ENCODE peak calls at places on chromosome X, in five cellular contexts. C, B, V, K and Z are unnamed samples.

GRCh38 chrX:71492086-71493065 is 40.5 kb upstream of the OGT start:
- DNase-seq in C (no peak), B (peak; percentile 61), V (no peak), K (peak; percentile 29), Z (no peak)

GRCh38 chrX:13074297-13075262 is 30.2 kb upstream of the FAM9C start:
- DNase-seq in C (no peak), B (no peak), V (no peak), K (no peak), Z (no peak)

GRCh38 chrX:122363112-122363511 is 821.0 kb upstream of the GRIA3 start:
- DNase-seq in C (no peak), B (no peak), V (no peak), K (no peak), Z (no peak)

GRCh38 chrX:7132335-7133035 is 15.0 kb upstream of the STS start:
- DNase-seq in C (peak; percentile 51), B (no peak), V (peak; percentile 100), K (peak; percentile 26), Z (no peak)

GRCh38 chrX:9207142-9207541 is 173.2 kb upstream of the FAM9B start:
- DNase-seq in C (no peak), B (no peak), V (no peak), K (no peak), Z (no peak)

GRCh38 chrX:129759576-129760061 is 20.1 kb upstream of the SASH3 start:
- DNase-seq in C (peak; percentile 75), B (peak; percentile 60), V (no peak), K (peak; percentile 57), Z (no peak)

GRCh38 chrX:47475476-47475875 is 7.5 kb downstream of the ZNF41 start:
- DNase-seq in C (no peak), B (no peak), V (no peak), K (no peak), Z (no peak)

GRCh38 chrX:3262906-3263305 is 83.5 kb downstream of the MXRA5 start:
- DNase-seq in C (no peak), B (no peak), V (no peak), K (no peak), Z (no peak)

GRCh38 chrX:23742174-23742692 is 843 bp downstream of the ACOT9 start:
- DNase-seq in C (peak; percentile 71), B (no peak), V (peak; percentile 79), K (no peak), Z (no peak)

DNA sequence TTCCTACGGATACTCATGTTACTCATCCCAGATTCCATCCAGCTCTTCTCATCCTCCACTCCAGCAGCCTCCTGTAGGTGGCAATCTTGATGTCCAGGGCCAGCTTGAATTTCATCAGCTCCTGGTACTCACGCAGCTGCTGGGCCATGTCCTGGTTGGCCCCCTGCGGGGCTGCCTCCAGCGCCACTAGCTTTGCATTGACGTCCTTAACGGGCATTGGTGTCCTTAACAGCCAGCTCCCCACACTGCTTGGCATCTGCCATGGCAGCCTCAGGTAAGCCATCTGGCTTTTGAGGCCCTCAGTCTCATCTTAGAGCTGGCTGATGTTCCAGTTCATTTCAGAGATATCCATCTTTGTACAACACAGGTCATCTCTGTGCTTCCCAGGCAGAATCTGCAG is 223.7 kb downstream of the FGF13 start:
- DNase-seq in C (no peak), B (no peak), V (no peak), K (no peak), Z (no peak)
- TF ChIP-seq CTCF in C (no peak), B (no peak), V (no peak), K (no peak), Z (no peak)

GRCh38 chrX:103830848-103831247 is 1.2 kb downstream of the RAB9B start:
- DNase-seq in C (no peak), B (no peak), V (no peak), K (no peak), Z (no peak)
- H3K4me3 ChIP-seq in C (no peak overlapping the region), B (no peak overlapping the region), V (no peak overlapping the region), K (no peak overlapping the region), Z (no peak overlapping the region)

GRCh38 chrX:153782324-153782723 is 1.5 kb downstream of the SRPK3 start:
- DNase-seq in C (peak; percentile 45), B (no peak), V (no peak), K (no peak), Z (no peak)
- TF ChIP-seq CTCF in C (no peak), B (no peak), V (no peak), K (no peak), Z (no peak)

GRCh38 chrX:113512700-113513395 is 672.2 kb upstream of the AMOT start:
- DNase-seq in C (no peak), B (no peak), V (peak; percentile 70), K (no peak), Z (no peak)
- H3K4me3 ChIP-seq in C (no peak overlapping the region), B (no peak overlapping the region), V (no peak overlapping the region), K (no peak overlapping the region), Z (no peak overlapping the region)

GRCh38 chrX:18931972-18932371 is 51.9 kb downstream of the PHKA2 start:
- DNase-seq in C (no peak), B (no peak), V (no peak), K (no peak), Z (no peak)
- TF ChIP-seq CTCF in C (no peak), B (peak; percentile 28), V (peak; percentile 54), K (no peak), Z (peak; percentile 23)

GRCh38 chrX:133983243-133983973 is 2.0 kb downstream of the GPC3 start:
- DNase-seq in C (no peak), B (no peak), V (no peak), K (no peak), Z (no peak)
- H3K4me3 ChIP-seq in C (peak overlapping the region; percentile 65), B (no peak overlapping the region), V (no peak overlapping the region), K (no peak overlapping the region), Z (no peak overlapping the region)

DNA sequence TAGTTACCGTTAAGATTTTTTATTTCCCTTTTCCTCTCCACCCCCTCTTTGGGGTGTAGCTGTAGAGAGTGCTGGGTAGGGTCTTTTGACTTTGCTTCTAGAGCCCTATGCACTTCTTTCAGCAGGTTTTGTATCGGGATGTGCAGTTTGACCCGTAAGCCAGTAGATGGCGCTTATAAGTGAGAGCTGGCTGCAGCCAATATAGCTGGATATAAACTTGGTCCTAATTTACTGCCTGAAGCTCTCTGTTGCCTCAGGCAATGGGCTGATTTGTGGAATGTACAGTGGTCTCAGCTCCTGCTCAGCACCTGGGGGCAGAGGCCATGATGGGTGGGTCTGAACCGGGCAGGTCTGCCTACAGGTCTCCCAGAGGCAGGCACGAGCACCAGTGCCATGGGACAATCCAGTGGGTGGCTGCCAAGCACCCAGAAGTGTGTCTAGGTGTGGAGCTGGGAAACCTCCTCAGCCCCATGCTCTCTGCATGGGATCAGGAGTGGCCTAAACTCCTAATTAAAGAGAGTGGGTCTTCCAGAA is 146.5 kb downstream of the SPANXN1 start:
- DNase-seq in C (no peak), B (no peak), V (no peak), K (no peak), Z (no peak)
- TF ChIP-seq CTCF in C (no peak), B (peak; percentile 32), V (peak; percentile 71), K (no peak), Z (peak; percentile 34)

GRCh38 chrX:65588795-65589194 is 54.2 kb upstream of the LAS1L start:
- DNase-seq in C (no peak), B (no peak), V (no peak), K (no peak), Z (no peak)
- H3K4me3 ChIP-seq in C (peak overlapping the region; percentile 51), B (no peak overlapping the region), V (no peak overlapping the region), K (no peak overlapping the region), Z (no peak overlapping the region)

GRCh38 chrX:11337292-11338009 is 44.2 kb downstream of the AMELX start:
- DNase-seq in C (no peak), B (no peak), V (no peak), K (no peak), Z (no peak)

GRCh38 chrX:11346283-11346682 is 53.1 kb downstream of the AMELX start:
- DNase-seq in C (no peak), B (no peak), V (no peak), K (no peak), Z (no peak)

GRCh38 chrX:11336201-11336600 is 43.0 kb downstream of the AMELX start:
- DNase-seq in C (no peak), B (no peak), V (no peak), K (no peak), Z (no peak)

DNA sequence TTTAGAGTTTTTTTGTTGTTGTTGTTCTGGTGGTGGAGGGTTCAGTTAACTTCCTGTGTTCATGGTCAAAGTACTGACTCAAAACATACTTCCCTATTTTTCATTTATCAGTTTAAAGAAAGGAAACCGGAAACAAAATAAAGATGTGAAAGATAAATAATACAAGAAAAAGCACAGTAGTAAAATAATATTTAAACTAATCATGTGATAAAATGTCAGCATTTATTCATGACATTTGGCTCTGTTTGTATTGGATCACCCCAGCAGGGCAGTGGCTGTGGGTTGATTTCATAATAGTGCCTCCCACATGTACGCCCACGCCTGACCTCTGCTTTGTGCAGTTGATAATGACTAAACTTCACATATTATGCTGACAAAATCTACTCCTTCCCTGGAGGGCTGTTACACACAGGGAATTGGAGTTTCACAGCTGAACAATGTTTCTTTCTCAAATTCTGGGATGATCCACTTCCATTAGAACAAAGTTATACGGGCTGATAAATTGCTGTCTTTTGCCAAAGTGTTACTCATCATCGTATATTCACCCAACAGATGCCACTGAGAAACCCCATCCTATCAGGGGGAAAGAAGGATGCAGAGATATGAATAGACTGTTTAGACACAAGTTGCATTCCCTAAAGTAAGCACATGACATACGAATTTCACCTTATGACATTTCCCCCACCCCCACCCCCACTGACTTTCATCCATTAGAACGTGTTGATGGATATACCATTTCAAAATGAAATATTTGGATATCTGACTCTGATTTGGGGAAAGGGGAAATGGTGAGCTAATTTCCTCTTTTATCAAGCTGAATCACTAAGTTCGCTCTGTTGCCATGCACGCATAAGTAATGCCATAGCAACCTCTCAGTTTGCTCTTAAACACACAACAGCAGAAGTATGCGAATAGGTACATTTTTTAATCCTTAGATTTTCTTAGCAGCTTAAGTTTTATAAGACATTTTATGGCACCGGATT is 48.4 kb downstream of the AMELX start:
- DNase-seq in C (no peak), B (peak; percentile 69), V (no peak), K (no peak), Z (no peak)
- TF ChIP-seq CTCF in C (no peak), B (no peak), V (no peak), K (no peak), Z (no peak)

GRCh38 chrX:43881410-43882293 is 598 bp downstream of the MAOB start:
- DNase-seq in C (no peak), B (peak; percentile 78), V (no peak), K (no peak), Z (no peak)
- H3K4me3 ChIP-seq in C (peak overlapping the region; percentile 68), B (peak overlapping the region; percentile 37), V (no peak overlapping the region), K (no peak overlapping the region), Z (no peak overlapping the region)